ENCODE peak calls at places on chromosomes 12 and 14, in five cellular contexts. T is neural crest cell, E is CMK, C is neuronal stem cell, H is trophoblast cell. A is an unnamed sample.

GRCh38 chr14:75981426-75981825 is 369 bp downstream of the TGFB3 start:
- DNase-seq in C (peak), T (no peak), E (no peak), H (no peak), A (no peak)

GRCh38 chr12:47383942-47384341 is 304.2 kb upstream of the AMIGO2 start:
- DNase-seq in E (no peak), H (no peak), C (no peak), T (no peak), A (no peak)

GRCh38 chr14:100620437-100621100 is 33.4 kb upstream of the BEGAIN start:
- DNase-seq in E (no peak), C (no peak), H (no peak), T (no peak), A (no peak)

GRCh38 chr14:87995500-87996275 is 2.7 kb upstream of the GALC start:
- DNase-seq in H (peak), C (no peak), T (no peak), E (no peak), A (no peak)

GRCh38 chr12:47808574-47809380 is 10.9 kb downstream of the HDAC7 start:
- DNase-seq in H (peak), E (no peak), C (no peak), T (no peak), A (no peak)

GRCh38 chr14:76203086-76204001 is 51.6 kb downstream of the GPATCH2L start:
- DNase-seq in T (no peak), E (no peak), H (peak), C (no peak), A (no peak)

GRCh38 chr14:96799489-96800056 is 2.4 kb downstream of the VRK1 start:
- DNase-seq in H (no peak), E (no peak), C (no peak), T (no peak), A (no peak)

GRCh38 chr12:116929885-116930284 is 19.1 kb downstream of the FBXW8 start:
- DNase-seq in C (no peak), T (no peak), H (no peak), E (no peak), A (no peak)

GRCh38 chr12:95848575-95849388 is 10.0 kb upstream of the SNRPF start:
- DNase-seq in T (no peak), H (peak), E (no peak), C (peak), A (no peak)

GRCh38 chr12:63917864-63918742 is 73.6 kb downstream of the SRGAP1 start:
- DNase-seq in H (peak), C (no peak), T (no peak), E (no peak), A (no peak)

GRCh38 chr14:66008631-66009030 is 477.5 kb upstream of the CCDC196 start:
- DNase-seq in E (no peak), C (no peak), T (no peak), H (no peak), A (no peak)

GRCh38 chr12:101675555-101675954 is 21.9 kb upstream of the CHPT1 start:
- DNase-seq in E (no peak), C (no peak), H (no peak), T (no peak), A (no peak)

GRCh38 chr14:100019156-100019882 is 45.9 kb upstream of the EVL start:
- DNase-seq in T (no peak), E (no peak), C (no peak), H (peak), A (peak)

GRCh38 chr12:32332446-32332845 is 66.9 kb upstream of the FGD4 start:
- DNase-seq in T (no peak), C (no peak), E (no peak), H (no peak), A (no peak)

GRCh38 chr12:98227162-98227561 is 288.2 kb upstream of the TMPO start:
- DNase-seq in E (no peak), C (no peak), H (peak), T (no peak), A (peak)

GRCh38 chr12:96658075-96658474 is 168.7 kb downstream of the CFAP54 start:
- DNase-seq in T (no peak), C (no peak), E (no peak), H (no peak), A (no peak)

GRCh38 chr12:123114305-123115083 is 36.4 kb downstream of the PITPNM2 start:
- DNase-seq in T (no peak), H (no peak), E (no peak), C (no peak), A (no peak)

GRCh38 chr12:1560704-1561103 is 33.7 kb downstream of the FBXL14 start:
- DNase-seq in C (no peak), E (no peak), T (no peak), H (peak), A (no peak)